ENCODE peak calls at places on chromosomes 4 and X, in nine cellular contexts. One of them, this sample, is unnamed.

GRCh38 chr4:115944146-115944905 is 830.9 kb upstream of the NDST4 start:
- DNase-seq in PC-3: peak
- DNase-seq in cardiac fibroblast: no peak
- DNase-seq in HFF-Myc: no peak
- DNase-seq in MCF 10A: no peak
- DNase-seq in AG09319: no peak
- DNase-seq in cardiac muscle cell: no peak
- DNase-seq in mucosa of descending colon: no peak
- DNase-seq in fibroblast of lung: peak
- DNase-seq in this sample: no peak

GRCh38 chr4:173170210-173170778 is 1.7 kb downstream of the GALNT7 start:
- DNase-seq in PC-3: peak
- DNase-seq in cardiac fibroblast: peak
- DNase-seq in HFF-Myc: no peak
- DNase-seq in MCF 10A: peak
- DNase-seq in AG09319: no peak
- DNase-seq in cardiac muscle cell: no peak
- DNase-seq in mucosa of descending colon: no peak
- DNase-seq in fibroblast of lung: peak
- DNase-seq in this sample: no peak

GRCh38 chrX:13123857-13124345 is 79.5 kb upstream of the FAM9C start:
- DNase-seq in PC-3: peak
- DNase-seq in cardiac fibroblast: peak
- DNase-seq in HFF-Myc: no peak
- DNase-seq in MCF 10A: no peak
- DNase-seq in AG09319: no peak
- DNase-seq in cardiac muscle cell: no peak
- DNase-seq in mucosa of descending colon: no peak
- DNase-seq in fibroblast of lung: peak
- DNase-seq in this sample: peak

GRCh38 chrX:7444967-7445366 is 297.0 kb upstream of the PUDP start:
- DNase-seq in PC-3: peak
- DNase-seq in cardiac fibroblast: no peak
- DNase-seq in HFF-Myc: no peak
- DNase-seq in MCF 10A: peak
- DNase-seq in AG09319: no peak
- DNase-seq in cardiac muscle cell: no peak
- DNase-seq in mucosa of descending colon: no peak
- DNase-seq in fibroblast of lung: no peak
- DNase-seq in this sample: no peak

GRCh38 chr4:69568787-69569186 is 70.7 kb downstream of the UGT2A2 start:
- DNase-seq in PC-3: no peak
- DNase-seq in cardiac fibroblast: no peak
- DNase-seq in HFF-Myc: no peak
- DNase-seq in MCF 10A: no peak
- DNase-seq in AG09319: no peak
- DNase-seq in cardiac muscle cell: no peak
- DNase-seq in mucosa of descending colon: no peak
- DNase-seq in fibroblast of lung: peak
- DNase-seq in this sample: no peak

GRCh38 chrX:127708155-127708554 is 344.0 kb downstream of the ACTRT1 start:
- DNase-seq in PC-3: peak
- DNase-seq in cardiac fibroblast: no peak
- DNase-seq in HFF-Myc: no peak
- DNase-seq in MCF 10A: peak
- DNase-seq in AG09319: no peak
- DNase-seq in cardiac muscle cell: no peak
- DNase-seq in mucosa of descending colon: no peak
- DNase-seq in fibroblast of lung: no peak
- DNase-seq in this sample: no peak

GRCh38 chr4:168852933-168853713 is 156.9 kb downstream of the CBR4 start:
- DNase-seq in PC-3: no peak
- DNase-seq in cardiac fibroblast: no peak
- DNase-seq in HFF-Myc: no peak
- DNase-seq in MCF 10A: no peak
- DNase-seq in AG09319: no peak
- DNase-seq in cardiac muscle cell: no peak
- DNase-seq in mucosa of descending colon: no peak
- DNase-seq in fibroblast of lung: no peak
- DNase-seq in this sample: no peak

GRCh38 chr4:56469489-56470210 is 2.2 kb downstream of the SRP72 start:
- DNase-seq in PC-3: no peak
- DNase-seq in cardiac fibroblast: no peak
- DNase-seq in HFF-Myc: no peak
- DNase-seq in MCF 10A: no peak
- DNase-seq in AG09319: no peak
- DNase-seq in cardiac muscle cell: no peak
- DNase-seq in mucosa of descending colon: no peak
- DNase-seq in fibroblast of lung: no peak
- DNase-seq in this sample: no peak

GRCh38 chrX:51420610-51421009 is 75.8 kb downstream of the NUDT11 start:
- DNase-seq in PC-3: peak
- DNase-seq in cardiac fibroblast: peak
- DNase-seq in HFF-Myc: peak
- DNase-seq in MCF 10A: peak
- DNase-seq in AG09319: no peak
- DNase-seq in cardiac muscle cell: peak
- DNase-seq in mucosa of descending colon: no peak
- DNase-seq in fibroblast of lung: peak
- DNase-seq in this sample: peak

GRCh38 chr4:176789955-176790354 is 2.8 kb downstream of the VEGFC start:
- DNase-seq in PC-3: peak
- DNase-seq in cardiac fibroblast: peak
- DNase-seq in HFF-Myc: peak
- DNase-seq in MCF 10A: peak
- DNase-seq in AG09319: no peak
- DNase-seq in cardiac muscle cell: peak
- DNase-seq in mucosa of descending colon: no peak
- DNase-seq in fibroblast of lung: peak
- DNase-seq in this sample: peak

GRCh38 chr4:176791591-176792347 is 953 bp downstream of the VEGFC start:
- DNase-seq in PC-3: peak
- DNase-seq in cardiac fibroblast: peak
- DNase-seq in HFF-Myc: no peak
- DNase-seq in MCF 10A: peak
- DNase-seq in AG09319: no peak
- DNase-seq in cardiac muscle cell: peak
- DNase-seq in mucosa of descending colon: no peak
- DNase-seq in fibroblast of lung: peak
- DNase-seq in this sample: peak

GRCh38 chr4:176790398-176790797 is 2.3 kb downstream of the VEGFC start:
- DNase-seq in PC-3: peak
- DNase-seq in cardiac fibroblast: no peak
- DNase-seq in HFF-Myc: no peak
- DNase-seq in MCF 10A: no peak
- DNase-seq in AG09319: no peak
- DNase-seq in cardiac muscle cell: no peak
- DNase-seq in mucosa of descending colon: no peak
- DNase-seq in fibroblast of lung: no peak
- DNase-seq in this sample: no peak

GRCh38 chr4:176788248-176788647 is 4.5 kb downstream of the VEGFC start:
- DNase-seq in PC-3: peak
- DNase-seq in cardiac fibroblast: no peak
- DNase-seq in HFF-Myc: no peak
- DNase-seq in MCF 10A: no peak
- DNase-seq in AG09319: no peak
- DNase-seq in cardiac muscle cell: no peak
- DNase-seq in mucosa of descending colon: no peak
- DNase-seq in fibroblast of lung: no peak
- DNase-seq in this sample: no peak

GRCh38 chr4:176788971-176789370 is 3.8 kb downstream of the VEGFC start:
- DNase-seq in PC-3: peak
- DNase-seq in cardiac fibroblast: no peak
- DNase-seq in HFF-Myc: no peak
- DNase-seq in MCF 10A: no peak
- DNase-seq in AG09319: no peak
- DNase-seq in cardiac muscle cell: no peak
- DNase-seq in mucosa of descending colon: no peak
- DNase-seq in fibroblast of lung: no peak
- DNase-seq in this sample: no peak
- TF ChIP-seq CTCF in PC-3: no peak
- TF ChIP-seq CTCF in cardiac fibroblast: no peak
- TF ChIP-seq CTCF in HFF-Myc: no peak
- TF ChIP-seq CTCF in MCF 10A: no peak
- TF ChIP-seq CTCF in AG09319: no peak
- TF ChIP-seq CTCF in cardiac muscle cell: no peak
- TF ChIP-seq CTCF in mucosa of descending colon: no peak
- TF ChIP-seq CTCF in fibroblast of lung: no peak
- TF ChIP-seq CTCF in this sample: no peak

DNA sequence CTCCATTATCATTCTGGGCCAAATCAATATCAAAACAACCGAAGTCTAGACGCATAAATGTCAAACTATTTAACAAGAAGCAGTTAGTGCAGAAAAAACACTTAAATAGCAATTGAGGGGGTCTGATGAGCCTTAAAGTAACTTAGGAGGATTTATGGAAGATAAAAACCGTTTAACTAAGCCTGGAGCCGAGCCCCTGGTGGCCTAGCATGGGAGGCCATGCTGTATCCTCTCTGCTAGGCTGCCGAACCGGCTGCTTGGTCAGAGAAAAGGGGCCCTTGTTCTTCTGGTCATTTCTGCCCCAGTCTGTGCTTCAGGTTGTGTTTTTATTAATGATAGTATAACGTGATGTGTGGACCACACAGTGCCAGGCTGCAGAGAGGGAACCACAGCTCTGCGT is 72.4 kb downstream of the CPZ start:
- DNase-seq in PC-3: no peak
- DNase-seq in cardiac fibroblast: no peak
- DNase-seq in HFF-Myc: no peak
- DNase-seq in MCF 10A: no peak
- DNase-seq in AG09319: no peak
- DNase-seq in cardiac muscle cell: no peak
- DNase-seq in mucosa of descending colon: no peak
- DNase-seq in fibroblast of lung: no peak
- DNase-seq in this sample: no peak
- TF ChIP-seq CTCF in PC-3: no peak
- TF ChIP-seq CTCF in cardiac fibroblast: no peak
- TF ChIP-seq CTCF in HFF-Myc: no peak
- TF ChIP-seq CTCF in MCF 10A: no peak
- TF ChIP-seq CTCF in AG09319: no peak
- TF ChIP-seq CTCF in cardiac muscle cell: no peak
- TF ChIP-seq CTCF in mucosa of descending colon: no peak
- TF ChIP-seq CTCF in fibroblast of lung: no peak
- TF ChIP-seq CTCF in this sample: no peak

GRCh38 chr4:102420563-102421221 is 75.4 kb upstream of the SLC39A8 start:
- DNase-seq in PC-3: peak
- DNase-seq in cardiac fibroblast: peak
- DNase-seq in HFF-Myc: peak
- DNase-seq in MCF 10A: peak
- DNase-seq in AG09319: no peak
- DNase-seq in cardiac muscle cell: no peak
- DNase-seq in mucosa of descending colon: no peak
- DNase-seq in fibroblast of lung: no peak
- DNase-seq in this sample: peak
- TF ChIP-seq CTCF in PC-3: peak
- TF ChIP-seq CTCF in cardiac fibroblast: no peak
- TF ChIP-seq CTCF in HFF-Myc: no peak
- TF ChIP-seq CTCF in MCF 10A: peak
- TF ChIP-seq CTCF in AG09319: peak
- TF ChIP-seq CTCF in cardiac muscle cell: no peak
- TF ChIP-seq CTCF in mucosa of descending colon: no peak
- TF ChIP-seq CTCF in fibroblast of lung: peak
- TF ChIP-seq CTCF in this sample: peak

DNA sequence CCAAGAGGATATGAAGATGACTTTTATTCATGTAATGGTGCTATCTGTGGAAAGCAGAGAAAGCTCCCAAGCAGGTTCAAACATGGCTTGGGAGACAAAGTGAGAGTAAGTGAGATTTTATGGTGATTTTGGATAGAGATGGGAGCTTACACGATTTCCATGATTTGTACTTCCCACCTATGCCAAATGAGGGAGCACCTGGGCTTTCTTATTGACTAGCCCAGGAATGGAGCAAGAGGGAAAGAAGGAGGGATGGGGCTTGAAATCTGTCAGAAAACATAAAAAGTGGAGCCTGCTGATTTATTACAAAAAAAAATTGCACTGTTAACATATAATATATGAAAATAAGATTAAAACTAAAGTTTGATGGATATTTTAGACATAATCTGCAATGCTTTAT is 703.5 kb upstream of the PABPC4L start:
- DNase-seq in PC-3: peak
- DNase-seq in cardiac fibroblast: no peak
- DNase-seq in HFF-Myc: no peak
- DNase-seq in MCF 10A: no peak
- DNase-seq in AG09319: no peak
- DNase-seq in cardiac muscle cell: no peak
- DNase-seq in mucosa of descending colon: no peak
- DNase-seq in fibroblast of lung: no peak
- DNase-seq in this sample: no peak
- TF ChIP-seq CTCF in PC-3: peak
- TF ChIP-seq CTCF in cardiac fibroblast: no peak
- TF ChIP-seq CTCF in HFF-Myc: no peak
- TF ChIP-seq CTCF in MCF 10A: no peak
- TF ChIP-seq CTCF in AG09319: no peak
- TF ChIP-seq CTCF in cardiac muscle cell: no peak
- TF ChIP-seq CTCF in mucosa of descending colon: no peak
- TF ChIP-seq CTCF in fibroblast of lung: no peak
- TF ChIP-seq CTCF in this sample: no peak